ENCODE peak calls at places on chromosomes 6 and 20, in five cellular contexts. One of them, this sample, is unnamed.

GRCh38 chr20:16028923-16029322 is 544.3 kb downstream of the KIF16B start:
- DNase-seq in IMR-90: no peak
- DNase-seq in A549: no peak
- DNase-seq in spleen: no peak
- DNase-seq in prostate gland: no peak
- DNase-seq in this sample: no peak

GRCh38 chr6:149990672-149991402 is 27.1 kb downstream of the ULBP1 start:
- DNase-seq in prostate gland: no peak
- DNase-seq in A549: no peak
- DNase-seq in spleen: no peak
- DNase-seq in IMR-90: no peak
- DNase-seq in this sample: no peak

GRCh38 chr6:37127961-37128862 is 41.7 kb upstream of the PIM1 start:
- DNase-seq in spleen: no peak
- DNase-seq in A549: peak
- DNase-seq in IMR-90: peak
- DNase-seq in prostate gland: no peak
- DNase-seq in this sample: peak

GRCh38 chr20:51660741-51661608 is 107.2 kb downstream of the ATP9A start:
- DNase-seq in spleen: peak
- DNase-seq in IMR-90: peak
- DNase-seq in A549: peak
- DNase-seq in prostate gland: no peak
- DNase-seq in this sample: peak

GRCh38 chr6:160919713-160920112 is 71.9 kb upstream of the MAP3K4 start:
- DNase-seq in spleen: no peak
- DNase-seq in IMR-90: peak
- DNase-seq in A549: peak
- DNase-seq in prostate gland: no peak
- DNase-seq in this sample: peak

GRCh38 chr20:5504061-5504739 is 187.4 kb upstream of the PROKR2 start:
- DNase-seq in prostate gland: no peak
- DNase-seq in A549: no peak
- DNase-seq in spleen: peak
- DNase-seq in IMR-90: no peak
- DNase-seq in this sample: no peak

GRCh38 chr20:45725134-45725533 is 3.0 kb downstream of the SPINT4 start:
- DNase-seq in prostate gland: no peak
- DNase-seq in IMR-90: no peak
- DNase-seq in spleen: no peak
- DNase-seq in A549: no peak
- DNase-seq in this sample: no peak

GRCh38 chr20:12305555-12305954 is 387.9 kb downstream of the BTBD3 start:
- DNase-seq in A549: no peak
- DNase-seq in prostate gland: no peak
- DNase-seq in spleen: no peak
- DNase-seq in IMR-90: no peak
- DNase-seq in this sample: no peak

GRCh38 chr6:87742106-87742505 is 40.1 kb upstream of the AKIRIN2 start:
- DNase-seq in IMR-90: no peak
- DNase-seq in spleen: peak
- DNase-seq in prostate gland: no peak
- DNase-seq in A549: no peak
- DNase-seq in this sample: no peak

GRCh38 chr6:16973545-16974386 is 128.1 kb upstream of the STMND1 start:
- DNase-seq in prostate gland: no peak
- DNase-seq in spleen: no peak
- DNase-seq in IMR-90: no peak
- DNase-seq in A549: no peak
- DNase-seq in this sample: no peak

GRCh38 chr6:130629640-130630039 is 197.6 kb upstream of the SMLR1 start:
- DNase-seq in IMR-90: no peak
- DNase-seq in spleen: no peak
- DNase-seq in prostate gland: no peak
- DNase-seq in A549: no peak
- DNase-seq in this sample: no peak

GRCh38 chr20:52031574-52032303 is 159.8 kb downstream of the ZFP64 start:
- DNase-seq in A549: peak
- DNase-seq in spleen: no peak
- DNase-seq in prostate gland: no peak
- DNase-seq in IMR-90: peak
- DNase-seq in this sample: no peak

GRCh38 chr20:55533601-55534000 is 471.7 kb downstream of the CBLN4 start:
- DNase-seq in spleen: no peak
- DNase-seq in A549: no peak
- DNase-seq in IMR-90: no peak
- DNase-seq in prostate gland: no peak
- DNase-seq in this sample: no peak

GRCh38 chr20:34579191-34579661 is 20.7 kb downstream of the MAP1LC3A start:
- DNase-seq in A549: peak
- DNase-seq in spleen: no peak
- DNase-seq in prostate gland: peak
- DNase-seq in IMR-90: peak
- DNase-seq in this sample: peak

GRCh38 chr6:42190784-42191183 is 4.0 kb downstream of the GUCA1B start:
- DNase-seq in spleen: no peak
- DNase-seq in prostate gland: no peak
- DNase-seq in A549: no peak
- DNase-seq in IMR-90: peak
- DNase-seq in this sample: no peak

GRCh38 chr6:158019416-158019815 is 37.8 kb downstream of the SYNJ2 start:
- DNase-seq in spleen: peak
- DNase-seq in A549: no peak
- DNase-seq in prostate gland: no peak
- DNase-seq in IMR-90: no peak
- DNase-seq in this sample: no peak

GRCh38 chr20:36091561-36092423 is 62.7 kb upstream of the EPB41L1 start:
- DNase-seq in spleen: no peak
- DNase-seq in prostate gland: no peak
- DNase-seq in A549: no peak
- DNase-seq in IMR-90: no peak
- DNase-seq in this sample: no peak

GRCh38 chr6:37324131-37325033 is 29.4 kb upstream of the RNF8 start:
- DNase-seq in prostate gland: no peak
- DNase-seq in spleen: no peak
- DNase-seq in IMR-90: peak
- DNase-seq in A549: no peak
- DNase-seq in this sample: peak

GRCh38 chr6:95384988-95385387 is 192.3 kb upstream of the MANEA start:
- DNase-seq in IMR-90: no peak
- DNase-seq in spleen: no peak
- DNase-seq in A549: no peak
- DNase-seq in prostate gland: no peak
- DNase-seq in this sample: no peak

GRCh38 chr6:14450133-14451040 is 332.8 kb downstream of the CD83 start:
- DNase-seq in IMR-90: peak
- DNase-seq in A549: no peak
- DNase-seq in prostate gland: no peak
- DNase-seq in spleen: no peak
- DNase-seq in this sample: no peak

GRCh38 chr20:61352381-61353260 is 100.6 kb downstream of the CDH4 start:
- DNase-seq in A549: no peak
- DNase-seq in IMR-90: no peak
- DNase-seq in spleen: peak
- DNase-seq in prostate gland: no peak
- DNase-seq in this sample: no peak

GRCh38 chr20:59095140-59095539 is 52.6 kb upstream of the PRELID3B start:
- DNase-seq in A549: no peak
- DNase-seq in IMR-90: no peak
- DNase-seq in spleen: no peak
- DNase-seq in prostate gland: no peak
- DNase-seq in this sample: no peak

GRCh38 chr6:166342293-166343156 is at the start of gene SFT2D1:
- DNase-seq in A549: peak
- DNase-seq in IMR-90: peak
- DNase-seq in spleen: peak
- DNase-seq in prostate gland: peak
- DNase-seq in this sample: peak
- TF ChIP-seq POLR2A in A549: peak
- TF ChIP-seq POLR2A in IMR-90: peak
- TF ChIP-seq POLR2A in spleen: peak
- TF ChIP-seq POLR2A in prostate gland: peak
- TF ChIP-seq POLR2A in this sample: peak

GRCh38 chr6:13395272-13396237 is 67.2 kb upstream of the TBC1D7 start:
- DNase-seq in A549: peak
- DNase-seq in prostate gland: peak
- DNase-seq in IMR-90: peak
- DNase-seq in spleen: no peak
- DNase-seq in this sample: peak

GRCh38 chr6:13398421-13398994 is 70.2 kb upstream of the TBC1D7 start:
- DNase-seq in prostate gland: no peak
- DNase-seq in A549: no peak
- DNase-seq in IMR-90: no peak
- DNase-seq in spleen: no peak
- DNase-seq in this sample: no peak

GRCh38 chr6:13397359-13398080 is 69.2 kb upstream of the TBC1D7 start:
- DNase-seq in spleen: peak
- DNase-seq in IMR-90: no peak
- DNase-seq in prostate gland: no peak
- DNase-seq in A549: peak
- DNase-seq in this sample: no peak

GRCh38 chr6:13398081-13398406 is 69.7 kb upstream of the TBC1D7 start:
- DNase-seq in IMR-90: no peak
- DNase-seq in prostate gland: no peak
- DNase-seq in A549: no peak
- DNase-seq in spleen: no peak
- DNase-seq in this sample: no peak

GRCh38 chr6:13396241-13396792 is 68.0 kb upstream of the TBC1D7 start:
- DNase-seq in spleen: no peak
- DNase-seq in IMR-90: no peak
- DNase-seq in A549: no peak
- DNase-seq in prostate gland: no peak
- DNase-seq in this sample: no peak
- TF ChIP-seq POLR2A in spleen: no peak
- TF ChIP-seq POLR2A in IMR-90: no peak
- TF ChIP-seq POLR2A in A549: no peak
- TF ChIP-seq POLR2A in prostate gland: no peak
- TF ChIP-seq POLR2A in this sample: no peak

DNA sequence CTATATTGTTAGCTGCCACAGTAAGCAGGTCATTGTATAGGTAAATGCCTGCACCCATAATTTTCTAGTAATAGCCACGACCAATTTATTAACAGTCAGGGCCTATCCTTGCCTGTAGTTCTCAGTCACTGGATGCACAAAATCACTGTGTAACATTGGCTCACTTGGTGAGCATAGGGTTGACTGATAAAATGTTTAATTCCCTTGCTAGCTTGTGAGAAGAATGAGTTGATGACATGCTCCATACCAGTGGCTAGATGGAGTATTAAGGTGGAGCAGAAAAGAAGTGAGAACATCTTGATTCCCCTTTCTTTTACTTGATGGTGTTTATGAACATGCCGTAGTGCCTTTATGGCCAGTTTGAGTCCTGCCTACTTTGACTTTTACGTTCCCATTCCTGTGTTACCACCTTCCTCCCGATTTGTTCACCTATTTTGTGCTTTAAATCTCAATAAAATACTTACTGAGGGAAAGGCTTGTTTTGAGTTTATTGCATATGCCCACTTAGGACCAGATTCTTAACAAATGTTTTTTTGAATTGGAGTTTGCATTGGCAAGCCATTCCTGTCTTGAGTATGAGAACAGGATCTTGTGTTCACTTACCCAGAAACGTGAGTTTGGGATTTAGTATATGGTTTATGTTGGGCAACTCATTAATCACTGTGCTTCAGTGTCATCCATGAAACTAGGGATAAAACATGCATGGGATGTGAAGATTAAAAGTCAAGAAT is 5.6 kb downstream of the SRSF6 start:
- DNase-seq in spleen: no peak
- DNase-seq in prostate gland: no peak
- DNase-seq in A549: no peak
- DNase-seq in IMR-90: no peak
- DNase-seq in this sample: no peak
- TF ChIP-seq POLR2A in spleen: no peak
- TF ChIP-seq POLR2A in prostate gland: no peak
- TF ChIP-seq POLR2A in A549: no peak
- TF ChIP-seq POLR2A in IMR-90: no peak
- TF ChIP-seq POLR2A in this sample: no peak

DNA sequence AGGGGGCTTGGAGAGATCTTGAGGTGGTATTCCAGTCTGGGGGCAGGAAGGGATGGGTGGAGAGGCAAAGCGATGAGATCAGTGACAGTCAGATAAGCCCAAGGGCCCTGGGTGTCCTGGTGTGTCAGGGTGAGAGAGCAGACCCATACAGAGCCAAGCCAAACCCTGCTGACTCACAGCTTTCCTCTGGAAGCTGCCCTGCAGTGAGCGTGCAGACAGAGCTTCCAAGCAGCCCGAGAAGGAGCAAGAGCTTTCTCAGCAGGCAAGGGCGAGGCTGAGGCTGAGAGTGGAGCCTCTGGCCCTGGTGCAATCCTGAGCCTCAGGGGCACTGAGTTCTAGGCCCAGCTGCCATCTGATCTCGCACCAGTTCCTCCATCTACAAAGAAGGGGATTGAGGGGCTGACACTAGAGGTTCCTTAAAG is 91.1 kb upstream of the HIVEP1 start:
- DNase-seq in prostate gland: no peak
- DNase-seq in A549: peak
- DNase-seq in IMR-90: peak
- DNase-seq in spleen: no peak
- DNase-seq in this sample: peak
- TF ChIP-seq POLR2A in prostate gland: no peak
- TF ChIP-seq POLR2A in A549: no peak
- TF ChIP-seq POLR2A in IMR-90: peak
- TF ChIP-seq POLR2A in spleen: no peak
- TF ChIP-seq POLR2A in this sample: no peak

GRCh38 chr6:7879043-7879442 is 31.5 kb downstream of the TXNDC5 start:
- DNase-seq in spleen: no peak
- DNase-seq in IMR-90: no peak
- DNase-seq in A549: no peak
- DNase-seq in prostate gland: no peak
- DNase-seq in this sample: no peak

GRCh38 chr6:7880718-7881107 is 29.9 kb downstream of the TXNDC5 start:
- DNase-seq in IMR-90: no peak
- DNase-seq in spleen: no peak
- DNase-seq in A549: no peak
- DNase-seq in prostate gland: no peak
- DNase-seq in this sample: no peak

GRCh38 chr6:7879980-7880717 is 30.4 kb downstream of the TXNDC5 start:
- DNase-seq in A549: no peak
- DNase-seq in prostate gland: no peak
- DNase-seq in spleen: no peak
- DNase-seq in IMR-90: no peak
- DNase-seq in this sample: no peak

GRCh38 chr6:7878401-7878964 is 32.1 kb downstream of the TXNDC5 start:
- DNase-seq in spleen: no peak
- DNase-seq in IMR-90: no peak
- DNase-seq in prostate gland: no peak
- DNase-seq in A549: no peak
- DNase-seq in this sample: no peak

DNA sequence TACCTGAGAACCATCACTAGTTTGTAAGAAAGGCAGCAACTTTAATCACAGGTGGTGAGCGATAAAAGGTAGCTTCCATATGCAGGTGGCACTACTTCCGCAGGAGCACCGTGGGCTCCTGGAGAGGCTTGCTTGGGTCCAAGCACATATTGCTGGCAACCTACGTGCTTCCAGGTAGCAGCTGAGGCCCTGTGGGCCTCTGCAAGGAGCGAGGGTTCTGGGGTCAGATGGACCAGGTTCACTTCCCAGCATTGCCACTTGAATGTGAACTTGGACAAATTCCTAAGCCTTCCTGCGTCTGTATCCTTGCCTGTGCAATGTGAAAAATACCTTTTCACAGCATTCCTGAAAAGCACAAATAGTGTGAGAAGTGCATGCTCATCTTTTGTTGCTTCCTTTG is 31.0 kb downstream of the TXNDC5 start:
- DNase-seq in IMR-90: no peak
- DNase-seq in A549: no peak
- DNase-seq in prostate gland: no peak
- DNase-seq in spleen: no peak
- DNase-seq in this sample: no peak
- TF ChIP-seq POLR2A in IMR-90: no peak
- TF ChIP-seq POLR2A in A549: no peak
- TF ChIP-seq POLR2A in prostate gland: no peak
- TF ChIP-seq POLR2A in spleen: no peak
- TF ChIP-seq POLR2A in this sample: no peak